ENCODE peak calls at places on chromosomes 4 and X, in six cellular contexts. Y is H1, Q is HepG2, V is HCT116, N is K562, M is GM12878. B is an unnamed sample.

GRCh38 chrX:17527932-17528331 is 152.9 kb downstream of the NHS start:
- DNase-seq in Y (no peak), Q (no peak), V (no peak), N (no peak), M (no peak), B (no peak)

GRCh38 chrX:136529795-136530194 is 2.2 kb upstream of the VGLL1 start:
- DNase-seq in Y (no peak), Q (no peak), V (no peak), N (peak; percentile 51), M (no peak), B (no peak)

GRCh38 chr4:55177461-55177860 is 52.1 kb upstream of the KDR start:
- DNase-seq in Y (no peak), Q (no peak), V (no peak), N (no peak), M (no peak), B (no peak)

GRCh38 chrX:23898412-23898959 is 9.3 kb downstream of the APOO start:
- DNase-seq in Y (no peak), Q (no peak), V (no peak), N (no peak), M (no peak), B (no peak)

GRCh38 chr4:14650127-14650526 is 352.2 kb upstream of the CPEB2 start:
- DNase-seq in Y (no peak), Q (no peak), V (no peak), N (no peak), M (no peak), B (no peak)

GRCh38 chr4:26058537-26058936 is 144.5 kb downstream of the SMIM20 start:
- DNase-seq in Y (no peak), Q (no peak), V (no peak), N (no peak), M (peak; percentile 32), B (peak; percentile 69)

GRCh38 chr4:41611881-41612871 is 74.2 kb downstream of the LIMCH1 start:
- DNase-seq in Y (no peak), Q (no peak), V (no peak), N (no peak), M (no peak), B (peak; percentile 44)

GRCh38 chrX:2513120-2513664 is 12.4 kb upstream of the DHRSX start:
- DNase-seq in Y (no peak), Q (no peak), V (no peak), N (no peak), M (no peak), B (no peak)

GRCh38 chr4:133910165-133910564 is 291.4 kb downstream of the PABPC4L start:
- DNase-seq in Y (no peak), Q (no peak), V (no peak), N (no peak), M (no peak), B (no peak)

GRCh38 chrX:916235-916609 is 285.6 kb downstream of the SHOX start:
- DNase-seq in Y (peak; percentile 42), Q (no peak), V (no peak), N (no peak), M (no peak), B (no peak)

GRCh38 chr4:165326831-165327210 is 648 bp upstream of the MSMO1 start:
- DNase-seq in Y (no peak), Q (peak; percentile 57), V (no peak), N (peak; percentile 54), M (no peak), B (peak; percentile 41)

GRCh38 chr4:173591760-173592159 is 61.7 kb upstream of the HAND2 start:
- DNase-seq in Y (no peak), Q (no peak), V (peak; percentile 1), N (no peak), M (no peak), B (no peak)

GRCh38 chrX:118116308-118117068 is at the start of gene KLHL13:
- DNase-seq in Y (peak; percentile 50), Q (no peak), V (no peak), N (peak; percentile 81), M (no peak), B (peak; percentile 92)

GRCh38 chr4:41234424-41234823 is 20.1 kb upstream of the APBB2 start:
- DNase-seq in Y (peak; percentile 13), Q (no peak), V (no peak), N (no peak), M (no peak), B (no peak)

GRCh38 chrX:31227250-31227649 is 155.4 kb upstream of the FTHL17 start:
- DNase-seq in Y (no peak), Q (peak; percentile 63), V (no peak), N (no peak), M (no peak), B (no peak)

GRCh38 chr4:183906736-183907651 is 1.9 kb downstream of the STOX2 start:
- DNase-seq in Y (peak; percentile 66), Q (no peak), V (no peak), N (no peak), M (no peak), B (peak; percentile 72)

GRCh38 chr4:126591583-126591982 is 1041.2 kb upstream of the INTU start:
- DNase-seq in Y (no peak), Q (no peak), V (no peak), N (no peak), M (no peak), B (no peak)

GRCh38 chr4:67333663-67334062 is 211.6 kb downstream of the CENPC start:
- DNase-seq in Y (no peak), Q (no peak), V (no peak), N (no peak), M (no peak), B (no peak)

GRCh38 chr4:127463883-127464282 is 168.9 kb upstream of the INTU start:
- DNase-seq in Y (no peak), Q (no peak), V (no peak), N (no peak), M (no peak), B (no peak)

GRCh38 chr4:3311095-3311372 is 18.2 kb downstream of the RGS12 start:
- DNase-seq in Y (no peak), Q (no peak), V (no peak), N (no peak), M (no peak), B (no peak)

GRCh38 chr4:120053916-120054315 is 12.7 kb downstream of the MAD2L1 start:
- DNase-seq in Y (no peak), Q (no peak), V (no peak), N (no peak), M (no peak), B (no peak)

GRCh38 chrX:153966841-153967535 is 4.6 kb downstream of the HCFC1 start:
- DNase-seq in Y (no peak), Q (no peak), V (no peak), N (no peak), M (no peak), B (no peak)

GRCh38 chrX:153966283-153966688 is 5.3 kb downstream of the HCFC1 start:
- DNase-seq in Y (no peak), Q (no peak), V (no peak), N (no peak), M (no peak), B (no peak)

GRCh38 chrX:153961292-153961691 is 10.3 kb downstream of the HCFC1 start:
- DNase-seq in Y (no peak), Q (no peak), V (no peak), N (no peak), M (no peak), B (no peak)

GRCh38 chrX:153963546-153963945 is 8.1 kb downstream of the HCFC1 start:
- DNase-seq in Y (no peak), Q (no peak), V (no peak), N (no peak), M (no peak), B (no peak)

GRCh38 chrX:153964105-153964504 is 7.5 kb downstream of the HCFC1 start:
- DNase-seq in Y (no peak), Q (no peak), V (no peak), N (no peak), M (no peak), B (no peak)
- H4K20me1 ChIP-seq in Y (peaks cover 31% of the 10 kb centered on the region), Q (peaks cover 41% of the 10 kb centered on the region), V (no peaks in the 10 kb centered on the region), N (peaks cover 45% of the 10 kb centered on the region), M (no peaks in the 10 kb centered on the region), B (peaks cover 77% of the 10 kb centered on the region)

DNA sequence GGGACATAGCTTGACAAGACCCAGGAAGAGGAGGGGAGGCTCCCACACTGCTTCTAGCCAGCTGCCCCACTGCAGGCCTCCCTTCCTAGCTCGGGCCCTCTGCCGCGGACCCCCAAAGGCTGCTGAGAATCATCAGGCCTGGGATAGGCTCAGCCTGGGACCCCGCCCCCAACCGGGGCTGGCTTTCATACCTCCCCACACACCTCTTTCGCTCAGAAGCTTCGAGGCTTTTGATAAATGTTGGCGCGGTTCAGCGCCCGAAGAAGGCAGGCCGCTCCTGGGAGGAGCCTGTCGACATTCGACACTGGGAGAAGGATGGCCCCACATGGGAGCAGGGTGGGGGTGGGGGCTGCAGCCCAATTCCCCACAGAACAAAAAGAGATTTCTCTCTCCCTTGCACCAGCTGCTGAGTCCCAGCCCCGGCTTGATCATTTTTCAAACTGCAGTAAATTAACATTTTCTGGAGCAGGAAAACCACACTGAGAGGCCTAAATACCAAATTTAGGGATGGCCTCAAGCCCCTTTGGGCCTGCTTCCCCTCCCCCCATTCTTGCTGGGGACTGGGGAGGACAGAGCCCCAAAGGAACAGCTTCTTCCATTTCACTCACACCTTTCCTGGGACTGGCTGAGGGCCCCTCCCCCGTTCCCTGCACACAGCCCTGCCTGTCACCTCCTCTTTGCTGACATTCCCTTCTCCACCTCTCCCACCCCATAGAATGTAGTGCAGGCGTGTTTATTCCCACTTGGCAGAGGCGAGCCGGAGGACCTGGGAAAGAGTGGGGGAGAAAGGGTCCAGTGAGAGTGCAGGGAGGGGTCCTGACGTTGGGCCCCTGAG is 112.9 kb upstream of the PJA1 start:
- DNase-seq in Y (peak; percentile 56), Q (no peak), V (no peak), N (no peak), M (no peak), B (no peak)
- TF ChIP-seq RAD21 in Y (no peak), Q (no peak), V (no peak), N (no peak), M (no peak), B (no peak)

DNA sequence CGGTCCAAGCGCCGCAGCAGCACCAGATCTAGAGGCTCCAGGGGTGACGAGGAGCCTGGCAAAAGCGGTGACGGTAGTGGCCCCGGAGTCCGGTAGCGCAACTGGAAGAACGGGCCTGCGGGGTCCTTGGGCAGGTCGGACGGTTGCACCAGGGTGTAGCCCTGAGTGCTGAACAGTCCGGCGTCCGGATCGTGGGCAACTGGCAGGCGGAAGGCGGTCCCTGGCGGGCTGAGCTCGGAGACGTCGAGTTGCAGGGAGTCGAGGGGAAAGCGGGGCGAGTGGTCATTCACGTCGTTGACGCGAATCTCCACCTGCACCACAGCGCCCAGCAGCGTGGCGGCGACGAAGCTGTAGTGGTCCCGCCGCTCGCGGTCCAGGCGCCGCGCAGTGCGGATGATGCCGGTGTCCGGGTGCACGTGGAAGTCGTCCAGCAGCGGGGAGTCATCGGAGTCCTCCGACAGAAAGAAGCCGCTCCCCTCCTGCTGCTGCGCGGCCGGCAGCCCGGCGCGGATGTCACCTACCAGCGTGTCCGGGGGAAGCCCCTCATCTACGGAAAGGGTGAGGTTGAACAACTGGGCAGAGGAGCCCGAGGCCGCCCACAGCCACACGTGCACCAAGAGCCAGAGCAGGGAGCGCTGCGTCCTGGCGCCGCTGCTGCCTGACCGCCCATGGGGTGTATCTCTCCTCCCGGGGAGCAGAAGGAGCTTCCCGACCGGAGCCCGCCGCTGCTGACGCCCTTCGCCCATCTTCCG is 834 bp downstream of the DCHS2 start:
- DNase-seq in Y (peak; percentile 74), Q (no peak), V (no peak), N (no peak), M (no peak), B (peak; percentile 41)
- TF ChIP-seq YY1 in Y (no peak), Q (no peak), V (no peak), N (no peak), M (no peak), B (no peak)

DNA sequence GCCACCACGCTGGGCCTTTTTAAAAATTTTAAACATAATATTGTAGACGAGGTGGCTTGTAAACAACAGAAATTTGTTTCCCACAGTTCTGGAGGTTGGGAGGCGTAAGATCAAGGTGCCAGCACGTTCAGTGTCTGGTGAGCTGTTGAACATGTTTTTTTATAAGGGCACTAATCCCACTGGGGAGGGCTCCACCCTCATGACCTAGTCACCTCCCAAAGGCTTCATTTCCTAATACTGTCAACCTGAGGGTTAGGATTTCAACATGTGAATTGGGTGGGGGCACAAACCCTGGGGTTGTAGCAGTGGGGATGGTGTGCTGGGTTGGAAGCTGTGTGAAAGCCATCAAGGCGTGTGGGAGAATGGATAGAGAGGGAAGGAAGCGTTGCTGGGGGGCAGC is 27.6 kb downstream of the TBC1D14 start:
- DNase-seq in Y (no peak), Q (no peak), V (no peak), N (no peak), M (no peak), B (no peak)
- H4K20me1 ChIP-seq in Y (peaks cover 20% of the 10 kb centered on the region), Q (peaks cover 6% of the 10 kb centered on the region), V (no peaks in the 10 kb centered on the region), N (peaks cover 49% of the 10 kb centered on the region), M (no peaks in the 10 kb centered on the region), B (no peaks in the 10 kb centered on the region)

B was measured in SK-N-SH.